ENCODE peak calls at places on chromosome 2, in five cellular contexts. One of them, this sample, is unnamed.

GRCh38 chr2:198374375-198375072 is 570.1 kb downstream of the PLCL1 start:
- DNase-seq in colonic mucosa: peak; percentile 82
- DNase-seq in neuronal stem cell: peak; percentile 62
- DNase-seq in tibial artery: no peak
- DNase-seq in psoas muscle: no peak
- DNase-seq in this sample: no peak

GRCh38 chr2:118118479-118118878 is 30.2 kb downstream of the INSIG2 start:
- DNase-seq in colonic mucosa: no peak
- DNase-seq in neuronal stem cell: no peak
- DNase-seq in tibial artery: no peak
- DNase-seq in psoas muscle: no peak
- DNase-seq in this sample: no peak

GRCh38 chr2:230282936-230283335 is 44.1 kb upstream of the SP140L start:
- DNase-seq in colonic mucosa: no peak
- DNase-seq in neuronal stem cell: no peak
- DNase-seq in tibial artery: no peak
- DNase-seq in psoas muscle: no peak
- DNase-seq in this sample: no peak

GRCh38 chr2:170932166-170932565 is 3.1 kb downstream of the GORASP2 start:
- DNase-seq in colonic mucosa: no peak
- DNase-seq in neuronal stem cell: no peak
- DNase-seq in tibial artery: no peak
- DNase-seq in psoas muscle: no peak
- DNase-seq in this sample: no peak

GRCh38 chr2:121903037-121903689 is 147.7 kb downstream of the TSN start:
- DNase-seq in colonic mucosa: peak; percentile 76
- DNase-seq in neuronal stem cell: no peak
- DNase-seq in tibial artery: no peak
- DNase-seq in psoas muscle: no peak
- DNase-seq in this sample: no peak

GRCh38 chr2:3285901-3286645 is 91.5 kb downstream of the EIPR1 start:
- DNase-seq in colonic mucosa: no peak
- DNase-seq in neuronal stem cell: no peak
- DNase-seq in tibial artery: peak; percentile 17
- DNase-seq in psoas muscle: no peak
- DNase-seq in this sample: peak; percentile 65

GRCh38 chr2:43612944-43613343 is 17.1 kb upstream of the THADA start:
- DNase-seq in colonic mucosa: no peak
- DNase-seq in neuronal stem cell: no peak
- DNase-seq in tibial artery: no peak
- DNase-seq in psoas muscle: no peak
- DNase-seq in this sample: no peak

GRCh38 chr2:97736608-97737330 is 23.4 kb downstream of the ZAP70 start:
- DNase-seq in colonic mucosa: no peak
- DNase-seq in neuronal stem cell: no peak
- DNase-seq in tibial artery: no peak
- DNase-seq in psoas muscle: no peak
- DNase-seq in this sample: peak; percentile 77

GRCh38 chr2:144162652-144163051 is 357.3 kb downstream of the ZEB2 start:
- DNase-seq in colonic mucosa: peak; percentile 32
- DNase-seq in neuronal stem cell: no peak
- DNase-seq in tibial artery: no peak
- DNase-seq in psoas muscle: no peak
- DNase-seq in this sample: no peak

GRCh38 chr2:140144611-140145010 is 1364.4 kb upstream of the NXPH2 start:
- DNase-seq in colonic mucosa: no peak
- DNase-seq in neuronal stem cell: no peak
- DNase-seq in tibial artery: no peak
- DNase-seq in psoas muscle: no peak
- DNase-seq in this sample: no peak

GRCh38 chr2:96928277-96928781 is 58.1 kb downstream of the FAM178B start:
- DNase-seq in colonic mucosa: no peak
- DNase-seq in neuronal stem cell: no peak
- DNase-seq in tibial artery: peak; percentile 56
- DNase-seq in psoas muscle: peak; percentile 55
- DNase-seq in this sample: no peak

GRCh38 chr2:160324161-160324768 is 124.2 kb upstream of the ITGB6 start:
- DNase-seq in colonic mucosa: peak; percentile 58
- DNase-seq in neuronal stem cell: no peak
- DNase-seq in tibial artery: peak; percentile 65
- DNase-seq in psoas muscle: peak; percentile 64
- DNase-seq in this sample: no peak

GRCh38 chr2:183937220-183937619 is 661.1 kb upstream of the ZNF804A start:
- DNase-seq in colonic mucosa: no peak
- DNase-seq in neuronal stem cell: no peak
- DNase-seq in tibial artery: no peak
- DNase-seq in psoas muscle: no peak
- DNase-seq in this sample: no peak
- H3K36me3 ChIP-seq in colonic mucosa: no peaks in the 10 kb centered on the region
- H3K36me3 ChIP-seq in neuronal stem cell: no peaks in the 10 kb centered on the region
- H3K36me3 ChIP-seq in tibial artery: no peaks in the 10 kb centered on the region
- H3K36me3 ChIP-seq in psoas muscle: no peaks in the 10 kb centered on the region
- H3K36me3 ChIP-seq in this sample: no peaks in the 10 kb centered on the region

GRCh38 chr2:151459368-151459767 is 49.7 kb downstream of the RIF1 start:
- DNase-seq in colonic mucosa: no peak
- DNase-seq in neuronal stem cell: no peak
- DNase-seq in tibial artery: no peak
- DNase-seq in psoas muscle: no peak
- DNase-seq in this sample: no peak
- H3K36me3 ChIP-seq in colonic mucosa: no peaks in the 10 kb centered on the region
- H3K36me3 ChIP-seq in neuronal stem cell: peaks cover 19% of the 10 kb centered on the region
- H3K36me3 ChIP-seq in tibial artery: peaks cover 67% of the 10 kb centered on the region
- H3K36me3 ChIP-seq in psoas muscle: peaks cover 95% of the 10 kb centered on the region
- H3K36me3 ChIP-seq in this sample: peaks cover 66% of the 10 kb centered on the region

GRCh38 chr2:215407061-215407460 is 28.8 kb downstream of the FN1 start:
- DNase-seq in colonic mucosa: no peak
- DNase-seq in neuronal stem cell: no peak
- DNase-seq in tibial artery: no peak
- DNase-seq in psoas muscle: no peak
- DNase-seq in this sample: no peak
- H3K36me3 ChIP-seq in colonic mucosa: no peaks in the 10 kb centered on the region
- H3K36me3 ChIP-seq in neuronal stem cell: peaks cover 25% of the 10 kb centered on the region
- H3K36me3 ChIP-seq in tibial artery: peaks cover 94% of the 10 kb centered on the region
- H3K36me3 ChIP-seq in psoas muscle: peaks cover 21% of the 10 kb centered on the region
- H3K36me3 ChIP-seq in this sample: peaks cover 17% of the 10 kb centered on the region

GRCh38 chr2:237757616-237758015 is 41.0 kb upstream of the RBM44 start:
- DNase-seq in colonic mucosa: no peak
- DNase-seq in neuronal stem cell: no peak
- DNase-seq in tibial artery: no peak
- DNase-seq in psoas muscle: no peak
- DNase-seq in this sample: no peak
- H3K36me3 ChIP-seq in colonic mucosa: peaks cover 9% of the 10 kb centered on the region
- H3K36me3 ChIP-seq in neuronal stem cell: peaks cover 3% of the 10 kb centered on the region
- H3K36me3 ChIP-seq in tibial artery: peaks cover 94% of the 10 kb centered on the region
- H3K36me3 ChIP-seq in psoas muscle: peaks cover 97% of the 10 kb centered on the region
- H3K36me3 ChIP-seq in this sample: peaks cover 95% of the 10 kb centered on the region

GRCh38 chr2:177229448-177230242 is 17.1 kb downstream of the HNRNPA3 start:
- DNase-seq in colonic mucosa: no peak
- DNase-seq in neuronal stem cell: no peak
- DNase-seq in tibial artery: no peak
- DNase-seq in psoas muscle: no peak
- DNase-seq in this sample: no peak
- H3K36me3 ChIP-seq in colonic mucosa: peaks cover 10% of the 10 kb centered on the region
- H3K36me3 ChIP-seq in neuronal stem cell: peaks cover 12% of the 10 kb centered on the region
- H3K36me3 ChIP-seq in tibial artery: peaks cover 70% of the 10 kb centered on the region
- H3K36me3 ChIP-seq in psoas muscle: peaks cover 56% of the 10 kb centered on the region
- H3K36me3 ChIP-seq in this sample: peaks cover 37% of the 10 kb centered on the region

GRCh38 chr2:207594245-207594644 is 30.9 kb downstream of the METTL21A start:
- DNase-seq in colonic mucosa: no peak
- DNase-seq in neuronal stem cell: no peak
- DNase-seq in tibial artery: no peak
- DNase-seq in psoas muscle: no peak
- DNase-seq in this sample: no peak
- H3K36me3 ChIP-seq in colonic mucosa: peaks cover 6% of the 10 kb centered on the region
- H3K36me3 ChIP-seq in neuronal stem cell: peaks cover 8% of the 10 kb centered on the region
- H3K36me3 ChIP-seq in tibial artery: peaks cover 48% of the 10 kb centered on the region
- H3K36me3 ChIP-seq in psoas muscle: peaks cover 54% of the 10 kb centered on the region
- H3K36me3 ChIP-seq in this sample: peaks cover 58% of the 10 kb centered on the region

DNA sequence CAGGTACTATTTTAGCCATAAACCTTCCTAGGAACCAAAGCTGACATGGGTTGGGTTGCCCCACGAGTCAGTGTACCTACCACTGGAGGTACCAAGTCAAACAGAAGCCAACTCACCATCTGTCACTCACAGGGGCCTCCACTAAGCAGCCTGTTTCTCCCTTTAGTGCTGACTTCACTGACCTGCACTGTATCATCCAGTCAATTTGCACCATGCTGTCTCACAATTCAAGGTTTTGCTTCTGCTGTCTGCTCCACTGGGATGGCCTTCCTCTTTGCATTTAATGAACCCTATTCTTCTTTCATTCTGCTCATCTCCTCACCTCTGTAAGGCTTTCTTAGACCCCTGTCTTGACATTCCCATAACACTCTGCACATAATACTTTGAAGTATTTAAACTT is 47.2 kb downstream of the EIF2AK3 start:
- DNase-seq in colonic mucosa: no peak
- DNase-seq in neuronal stem cell: no peak
- DNase-seq in tibial artery: no peak
- DNase-seq in psoas muscle: no peak
- DNase-seq in this sample: no peak
- H3K36me3 ChIP-seq in colonic mucosa: peaks cover 14% of the 10 kb centered on the region
- H3K36me3 ChIP-seq in neuronal stem cell: peaks cover 9% of the 10 kb centered on the region
- H3K36me3 ChIP-seq in tibial artery: peaks cover 85% of the 10 kb centered on the region
- H3K36me3 ChIP-seq in psoas muscle: peaks cover 100% of the 10 kb centered on the region
- H3K36me3 ChIP-seq in this sample: peaks cover 78% of the 10 kb centered on the region

GRCh38 chr2:73931531-73932500 is 5.1 kb downstream of the DGUOK start:
- DNase-seq in colonic mucosa: no peak
- DNase-seq in neuronal stem cell: no peak
- DNase-seq in tibial artery: no peak
- DNase-seq in psoas muscle: no peak
- DNase-seq in this sample: no peak
- H3K36me3 ChIP-seq in colonic mucosa: no peaks in the 10 kb centered on the region
- H3K36me3 ChIP-seq in neuronal stem cell: peaks cover 10% of the 10 kb centered on the region
- H3K36me3 ChIP-seq in tibial artery: peaks cover 8% of the 10 kb centered on the region
- H3K36me3 ChIP-seq in psoas muscle: peaks cover 14% of the 10 kb centered on the region
- H3K36me3 ChIP-seq in this sample: peaks cover 4% of the 10 kb centered on the region

DNA sequence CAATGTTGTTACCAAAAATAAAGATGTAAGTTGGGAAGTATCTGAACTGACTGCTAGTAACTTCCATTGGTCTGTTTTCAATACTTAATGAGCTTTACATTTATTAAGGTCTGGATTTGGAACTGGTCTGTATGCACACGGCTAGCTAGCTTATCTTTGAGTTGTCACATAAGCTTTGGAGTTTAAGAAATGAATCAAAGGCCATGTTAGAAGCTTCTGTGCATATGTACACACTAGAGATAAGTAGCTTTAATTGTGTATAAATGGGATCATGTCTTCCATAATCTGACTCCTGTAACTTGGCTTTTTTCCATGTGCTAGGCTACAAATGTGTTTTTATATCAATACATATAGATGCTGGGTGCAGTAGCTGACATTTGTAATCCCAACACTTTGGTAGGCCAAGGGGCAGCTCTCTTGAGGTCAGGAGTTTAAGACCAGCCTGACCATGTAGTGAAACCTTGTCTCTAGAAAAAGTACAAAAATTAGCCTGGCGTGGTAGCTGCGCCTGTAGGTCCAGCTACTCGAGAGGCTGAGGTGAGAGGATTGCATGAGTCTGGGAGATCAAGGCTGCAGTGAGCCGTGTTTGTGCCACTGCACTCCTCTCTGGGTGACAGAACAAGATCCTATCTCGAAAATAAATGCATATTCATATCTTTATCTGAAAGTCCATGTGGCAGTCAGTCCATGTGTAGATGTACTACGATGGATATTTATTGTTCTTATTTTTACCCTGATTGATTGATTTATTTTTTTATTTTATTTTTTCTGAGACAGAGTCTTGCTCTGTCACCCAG is 27.2 kb downstream of the ATIC start:
- DNase-seq in colonic mucosa: no peak
- DNase-seq in neuronal stem cell: no peak
- DNase-seq in tibial artery: no peak
- DNase-seq in psoas muscle: no peak
- DNase-seq in this sample: no peak
- H3K36me3 ChIP-seq in colonic mucosa: peaks cover 7% of the 10 kb centered on the region
- H3K36me3 ChIP-seq in neuronal stem cell: peaks cover 11% of the 10 kb centered on the region
- H3K36me3 ChIP-seq in tibial artery: peaks cover 70% of the 10 kb centered on the region
- H3K36me3 ChIP-seq in psoas muscle: peaks cover 91% of the 10 kb centered on the region
- H3K36me3 ChIP-seq in this sample: peaks cover 86% of the 10 kb centered on the region